ENCODE peak calls at places on chromosomes 5 and 9, in nine cellular contexts. B is uterus, G is heart right ventricle, X is fibroblast of mammary gland, H is OCI-LY7, A is foreskin keratinocyte, E is osteocyte, V is choroid plexus epithelial cell, O is activated B cell treated with CpG ODN at 0.5 μM for 24 hours. P is an unnamed sample.

GRCh38 chr9:13665418-13666066 is 386.1 kb upstream of the MPDZ start:
- DNase-seq in A (peak), X (peak), E (no peak), B (no peak), V (peak), O (no peak), H (no peak), G (no peak), P (no peak)

GRCh38 chr5:141958773-141959172 is 771 bp upstream of the PCDH12 start:
- DNase-seq in V (no peak), E (no peak), A (no peak), B (no peak), H (no peak), X (peak), O (no peak), G (peak), P (no peak)

GRCh38 chr5:135694016-135694415 is 115.2 kb upstream of the CXCL14 start:
- DNase-seq in H (no peak), X (no peak), A (no peak), O (no peak), E (peak), V (no peak), G (no peak), B (no peak), P (no peak)

GRCh38 chr5:31361906-31362900 is 168.7 kb downstream of the CDH6 start:
- DNase-seq in H (no peak), X (peak), B (no peak), O (no peak), A (no peak), G (no peak), V (peak), E (no peak), P (no peak)

GRCh38 chr9:123360161-123361085 is 4.4 kb downstream of the CRB2 start:
- DNase-seq in G (no peak), H (peak), X (no peak), E (no peak), V (no peak), B (peak), A (no peak), O (peak), P (peak)

GRCh38 chr5:65022932-65023331 is 254.2 kb downstream of the CWC27 start:
- DNase-seq in V (no peak), O (no peak), H (no peak), E (no peak), X (no peak), A (no peak), B (no peak), G (no peak), P (no peak)

GRCh38 chr5:125408582-125409069 is 662.2 kb upstream of the ZNF608 start:
- DNase-seq in V (peak), X (peak), B (peak), H (no peak), A (peak), O (no peak), G (no peak), E (no peak), P (peak)

GRCh38 chr9:92325991-92326500 is 293 bp downstream of the CENPP start:
- DNase-seq in H (peak), O (no peak), B (no peak), X (peak), A (no peak), E (no peak), V (no peak), G (peak), P (peak)

GRCh38 chr5:96468956-96469355 is 35.9 kb upstream of the PCSK1 start:
- DNase-seq in V (no peak), E (no peak), O (no peak), B (no peak), A (no peak), X (no peak), H (no peak), G (no peak), P (no peak)

GRCh38 chr5:137376127-137376526 is 123.0 kb downstream of the SPOCK1 start:
- DNase-seq in V (no peak), E (no peak), B (no peak), G (peak), X (no peak), H (no peak), A (no peak), O (no peak), P (no peak)

GRCh38 chr9:14366071-14366470 is 52.1 kb upstream of the NFIB start:
- DNase-seq in G (peak), V (no peak), X (peak), A (no peak), H (no peak), O (no peak), E (no peak), B (peak), P (no peak)

GRCh38 chr9:134420281-134420835 is 94.1 kb downstream of the RXRA start:
- DNase-seq in B (no peak), O (no peak), E (no peak), A (no peak), V (no peak), X (no peak), H (no peak), G (no peak), P (no peak)

GRCh38 chr9:32926901-32927300 is 74.5 kb downstream of the APTX start:
- DNase-seq in E (no peak), V (no peak), B (no peak), G (no peak), A (no peak), H (no peak), O (no peak), X (no peak), P (no peak)
- TF ChIP-seq CTCF in E (no peak), V (no peak), B (no peak), G (no peak), A (no peak), H (no peak), O (no peak), X (no peak), P (no peak)

DNA sequence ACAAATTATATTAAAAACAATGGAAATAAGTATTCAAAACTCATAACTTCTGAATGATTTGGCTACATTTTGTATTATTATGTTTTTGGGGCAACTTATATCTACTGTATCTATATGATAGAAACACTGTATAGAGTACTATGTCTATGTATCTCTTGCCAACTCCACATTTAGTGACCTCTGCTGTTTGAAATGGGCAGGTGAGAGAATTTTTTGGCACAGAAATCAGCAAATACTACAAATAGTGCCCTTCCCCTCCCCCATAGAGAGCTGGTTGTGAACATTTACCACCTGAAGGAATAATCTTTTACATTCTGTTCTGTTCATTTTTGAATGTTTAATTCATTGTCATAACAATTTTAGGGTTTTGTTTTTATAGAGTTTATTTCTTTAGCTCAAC is 545.3 kb downstream of the PDE4D start:
- DNase-seq in A (no peak), G (no peak), O (no peak), E (no peak), X (no peak), V (no peak), B (no peak), H (no peak), P (no peak)
- TF ChIP-seq CTCF in A (peak), G (no peak), O (no peak), E (peak), X (no peak), V (no peak), B (no peak), H (peak), P (no peak)

DNA sequence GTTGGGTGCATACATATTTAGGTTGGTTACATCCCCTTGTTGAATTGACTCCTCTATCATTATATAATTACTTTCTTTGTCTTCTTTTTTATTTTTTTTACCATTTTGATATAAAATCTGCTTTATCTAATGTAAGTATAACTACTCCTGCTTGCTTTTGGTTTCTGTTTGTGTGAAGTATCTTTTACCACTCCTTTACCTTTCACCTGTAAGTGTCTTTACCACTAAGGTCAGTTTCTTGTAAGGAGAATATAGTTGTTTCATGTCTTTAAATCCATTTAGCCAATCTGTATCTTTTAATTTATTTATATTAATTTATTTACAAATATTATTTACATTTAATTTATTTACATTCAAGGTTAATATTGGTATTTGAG is 33.0 kb downstream of the INSL4 start:
- DNase-seq in G (no peak), V (no peak), B (no peak), E (no peak), X (no peak), A (no peak), H (no peak), O (no peak), P (no peak)
- TF ChIP-seq CTCF in G (no peak), V (no peak), B (no peak), E (no peak), X (no peak), A (no peak), H (no peak), O (no peak), P (no peak)

DNA sequence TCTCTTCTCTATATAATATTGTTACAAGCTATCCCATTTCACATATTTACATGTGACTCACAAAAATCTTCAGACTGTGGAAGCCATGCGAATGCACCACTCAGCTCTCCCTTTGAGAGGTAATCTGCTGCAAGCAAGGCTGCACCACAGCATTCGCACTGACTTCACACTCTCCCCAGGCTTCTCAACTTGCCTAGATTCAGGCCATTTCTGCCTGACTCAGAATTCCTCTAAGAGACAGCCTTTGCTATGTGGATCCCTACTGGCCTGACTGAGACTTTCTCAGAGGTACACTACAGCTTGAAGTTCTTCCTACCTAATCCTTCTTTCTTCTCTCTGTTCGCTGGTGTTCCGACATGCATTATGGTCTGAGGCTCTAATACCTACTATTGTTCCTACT is 21.1 kb upstream of the DMRTA1 start:
- DNase-seq in G (no peak), A (no peak), X (no peak), V (no peak), E (no peak), O (no peak), B (no peak), H (no peak), P (no peak)
- TF ChIP-seq CTCF in G (no peak), A (no peak), X (no peak), V (no peak), E (no peak), O (no peak), B (no peak), H (no peak), P (no peak)

GRCh38 chr9:132986586-132986985 is 8.1 kb downstream of the GFI1B start:
- DNase-seq in V (no peak), B (no peak), H (no peak), O (no peak), G (no peak), E (no peak), X (peak), A (no peak), P (no peak)

GRCh38 chr9:132986114-132986513 is 7.6 kb downstream of the GFI1B start:
- DNase-seq in V (no peak), A (no peak), H (no peak), X (no peak), E (no peak), G (peak), O (no peak), B (no peak), P (no peak)

GRCh38 chr9:132988244-132989013 is 9.9 kb downstream of the GFI1B start:
- DNase-seq in A (no peak), O (no peak), G (no peak), H (no peak), B (no peak), X (no peak), V (no peak), E (no peak), P (no peak)

GRCh38 chr9:132985489-132985888 is 7.0 kb downstream of the GFI1B start:
- DNase-seq in G (no peak), B (no peak), V (no peak), H (no peak), A (no peak), E (no peak), O (no peak), X (no peak), P (no peak)

GRCh38 chr9:132987021-132987620 is 8.6 kb downstream of the GFI1B start:
- DNase-seq in B (no peak), O (no peak), H (no peak), A (no peak), X (no peak), G (no peak), V (no peak), E (no peak), P (no peak)
- TF ChIP-seq CTCF in B (no peak), O (no peak), H (no peak), A (no peak), X (no peak), G (no peak), V (no peak), E (no peak), P (no peak)

DNA sequence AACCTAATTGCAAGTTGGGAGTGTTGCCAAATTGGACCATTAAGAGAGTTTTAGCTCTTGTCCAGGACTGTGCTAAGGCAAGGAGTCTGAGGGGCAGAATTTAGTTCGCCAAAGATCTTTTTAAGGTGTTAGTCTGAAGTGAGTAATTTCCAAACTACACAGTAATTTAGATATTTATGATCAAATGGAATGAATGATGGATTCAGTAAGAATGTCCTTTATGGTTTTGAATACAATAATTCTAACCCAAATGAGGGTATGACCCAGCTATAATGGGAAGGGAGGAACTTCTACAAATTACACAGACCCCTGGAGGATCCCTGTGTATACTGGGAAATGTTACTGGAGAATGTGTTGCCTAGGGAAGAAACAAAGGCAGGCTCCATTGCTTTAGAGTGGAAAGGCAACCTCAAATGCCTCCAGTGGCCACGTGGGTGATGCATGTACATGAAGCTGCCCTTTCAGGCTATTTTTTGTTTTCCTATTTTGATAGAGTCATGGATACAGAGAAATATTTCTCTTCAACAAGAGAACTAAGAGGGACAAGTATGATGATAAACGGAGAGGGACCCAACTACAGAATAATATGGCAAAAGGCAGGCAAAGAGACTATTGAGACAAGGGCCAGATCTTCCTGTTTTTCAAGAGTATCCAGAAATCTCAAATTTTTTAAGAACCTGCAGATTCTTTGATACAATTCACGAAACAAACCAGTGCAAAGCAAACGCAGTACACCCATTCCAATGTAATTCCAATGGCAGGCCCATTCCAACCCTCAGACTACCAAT is 25.4 kb downstream of the SLC1A3 start:
- DNase-seq in X (no peak), E (no peak), B (no peak), G (no peak), H (no peak), A (no peak), O (no peak), V (no peak), P (no peak)
- TF ChIP-seq CTCF in X (no peak), E (no peak), B (no peak), G (no peak), H (no peak), A (no peak), O (no peak), V (no peak), P (no peak)

DNA sequence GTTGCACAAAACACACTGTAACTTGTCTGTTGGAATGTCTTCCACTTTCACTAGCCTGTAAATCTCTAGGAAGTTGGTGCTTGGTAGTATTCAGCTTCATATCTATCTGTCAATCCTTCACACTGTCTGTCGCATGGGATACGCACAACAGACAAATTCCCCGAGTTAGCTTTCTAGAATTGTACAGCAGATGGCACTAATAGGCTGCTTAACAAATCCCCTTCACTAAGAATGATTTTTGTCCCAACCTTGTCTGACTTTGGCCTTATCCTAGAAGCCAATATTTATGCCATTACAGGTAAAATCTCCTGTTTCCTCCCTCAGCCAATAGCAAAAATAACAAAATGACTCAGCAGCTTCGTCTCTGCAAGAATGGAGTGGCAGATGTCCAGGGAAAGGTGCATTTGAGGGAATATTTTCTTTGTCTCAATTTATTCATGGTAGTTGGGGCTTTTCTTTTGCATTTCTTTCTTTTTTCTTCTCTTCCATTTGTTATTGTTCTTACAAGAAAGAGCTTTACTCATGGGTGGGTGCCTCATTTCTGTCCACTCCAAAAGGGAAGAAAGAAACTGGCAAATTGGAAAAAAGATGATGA is 3.1 kb downstream of the NUDT2 start:
- DNase-seq in G (no peak), V (peak), X (peak), E (no peak), A (peak), H (peak), B (no peak), O (no peak), P (no peak)
- TF ChIP-seq CTCF in G (peak), V (peak), X (peak), E (peak), A (peak), H (peak), B (peak), O (no peak), P (peak)

P was measured in GM13976.